ENCODE peak calls at places on chromosome 16, in seven cellular contexts. One of them, this sample, is unnamed.

GRCh38 chr16:31880322-31880979 is 6.8 kb downstream of the ZNF267 start:
- DNase-seq in left kidney: no peak
- DNase-seq in glutamatergic neuron: no peak
- DNase-seq in ELR: peak; percentile 78
- DNase-seq in EL: peak; percentile 74
- DNase-seq in GM12865: peak; percentile 64
- DNase-seq in A549: no peak
- DNase-seq in this sample: no peak

GRCh38 chr16:4301177-4301576 is 14.7 kb upstream of the GLIS2 start:
- DNase-seq in ELR: no peak
- DNase-seq in EL: no peak
- DNase-seq in A549: no peak
- DNase-seq in glutamatergic neuron: no peak
- DNase-seq in left kidney: no peak
- DNase-seq in GM12865: no peak
- DNase-seq in this sample: no peak

GRCh38 chr16:81491522-81492188 is 47.0 kb downstream of the CMIP start:
- DNase-seq in glutamatergic neuron: no peak
- DNase-seq in ELR: peak; percentile 54
- DNase-seq in EL: peak; percentile 59
- DNase-seq in left kidney: no peak
- DNase-seq in A549: no peak
- DNase-seq in GM12865: no peak
- DNase-seq in this sample: no peak

GRCh38 chr16:711548-712320 is 3.2 kb upstream of the METRN start:
- DNase-seq in ELR: peak; percentile 77
- DNase-seq in left kidney: peak; percentile 85
- DNase-seq in glutamatergic neuron: peak; percentile 93
- DNase-seq in GM12865: peak; percentile 82
- DNase-seq in EL: peak; percentile 66
- DNase-seq in A549: no peak
- DNase-seq in this sample: no peak

GRCh38 chr16:54748611-54749190 is 182.0 kb upstream of the IRX5 start:
- DNase-seq in ELR: no peak
- DNase-seq in EL: no peak
- DNase-seq in left kidney: peak; percentile 12
- DNase-seq in GM12865: no peak
- DNase-seq in A549: no peak
- DNase-seq in glutamatergic neuron: no peak
- DNase-seq in this sample: no peak

GRCh38 chr16:56637814-56638750 is at the start of gene MT1A:
- DNase-seq in GM12865: no peak
- DNase-seq in EL: peak; percentile 59
- DNase-seq in glutamatergic neuron: peak; percentile 66
- DNase-seq in A549: peak; percentile 23
- DNase-seq in ELR: peak; percentile 45
- DNase-seq in left kidney: peak; percentile 72
- DNase-seq in this sample: no peak

GRCh38 chr16:57823836-57824235 is 21.5 kb upstream of the KIFC3 start:
- DNase-seq in left kidney: no peak
- DNase-seq in A549: no peak
- DNase-seq in GM12865: no peak
- DNase-seq in glutamatergic neuron: no peak
- DNase-seq in ELR: no peak
- DNase-seq in EL: no peak
- DNase-seq in this sample: no peak

GRCh38 chr16:66474750-66475199 is 47.7 kb downstream of the BEAN1 start:
- DNase-seq in ELR: no peak
- DNase-seq in A549: no peak
- DNase-seq in left kidney: peak; percentile 31
- DNase-seq in glutamatergic neuron: no peak
- DNase-seq in GM12865: peak; percentile 61
- DNase-seq in EL: no peak
- DNase-seq in this sample: peak; percentile 77

GRCh38 chr16:49632111-49632797 is 223.7 kb downstream of the ZNF423 start:
- DNase-seq in ELR: no peak
- DNase-seq in EL: no peak
- DNase-seq in left kidney: no peak
- DNase-seq in glutamatergic neuron: no peak
- DNase-seq in A549: no peak
- DNase-seq in GM12865: peak; percentile 18
- DNase-seq in this sample: no peak

GRCh38 chr16:75385507-75386152 is 47.7 kb downstream of the CFDP1 start:
- DNase-seq in EL: peak; percentile 82
- DNase-seq in left kidney: peak; percentile 81
- DNase-seq in A549: peak; percentile 21
- DNase-seq in glutamatergic neuron: no peak
- DNase-seq in ELR: peak; percentile 88
- DNase-seq in GM12865: peak; percentile 81
- DNase-seq in this sample: no peak

GRCh38 chr16:88782454-88783390 is 2.3 kb downstream of the PIEZO1 start:
- DNase-seq in EL: peak; percentile 90
- DNase-seq in A549: no peak
- DNase-seq in GM12865: peak; percentile 53
- DNase-seq in ELR: peak; percentile 91
- DNase-seq in glutamatergic neuron: peak; percentile 12
- DNase-seq in left kidney: no peak
- DNase-seq in this sample: no peak

GRCh38 chr16:30110661-30111060 is 2.7 kb downstream of the GDPD3 start:
- DNase-seq in ELR: no peak
- DNase-seq in GM12865: no peak
- DNase-seq in A549: no peak
- DNase-seq in left kidney: no peak
- DNase-seq in EL: peak; percentile 27
- DNase-seq in glutamatergic neuron: no peak
- DNase-seq in this sample: no peak

GRCh38 chr16:50441758-50442157 is 73.0 kb upstream of the BRD7 start:
- DNase-seq in left kidney: no peak
- DNase-seq in glutamatergic neuron: no peak
- DNase-seq in EL: no peak
- DNase-seq in A549: no peak
- DNase-seq in ELR: no peak
- DNase-seq in GM12865: no peak
- DNase-seq in this sample: no peak

GRCh38 chr16:52407778-52408177 is 139.2 kb downstream of the TOX3 start:
- DNase-seq in glutamatergic neuron: no peak
- DNase-seq in GM12865: no peak
- DNase-seq in left kidney: no peak
- DNase-seq in ELR: no peak
- DNase-seq in A549: no peak
- DNase-seq in EL: no peak
- DNase-seq in this sample: no peak

GRCh38 chr16:19223235-19223847 is 55.3 kb downstream of the SYT17 start:
- DNase-seq in ELR: peak; percentile 42
- DNase-seq in A549: no peak
- DNase-seq in glutamatergic neuron: peak; percentile 76
- DNase-seq in left kidney: peak; percentile 20
- DNase-seq in EL: peak; percentile 28
- DNase-seq in GM12865: peak; percentile 51
- DNase-seq in this sample: no peak

GRCh38 chr16:85177448-85177846 is 65.2 kb upstream of the CIBAR2 start:
- DNase-seq in GM12865: no peak
- DNase-seq in ELR: no peak
- DNase-seq in left kidney: no peak
- DNase-seq in glutamatergic neuron: no peak
- DNase-seq in EL: no peak
- DNase-seq in A549: no peak
- DNase-seq in this sample: no peak

GRCh38 chr16:22816475-22816874 is 2.5 kb downstream of the HS3ST2 start:
- DNase-seq in left kidney: no peak
- DNase-seq in glutamatergic neuron: no peak
- DNase-seq in ELR: peak; percentile 8
- DNase-seq in EL: no peak
- DNase-seq in GM12865: no peak
- DNase-seq in A549: peak; percentile 15
- DNase-seq in this sample: no peak

GRCh38 chr16:79571065-79571697 is 29.4 kb downstream of the MAF start:
- DNase-seq in left kidney: no peak
- DNase-seq in ELR: no peak
- DNase-seq in GM12865: no peak
- DNase-seq in glutamatergic neuron: no peak
- DNase-seq in EL: no peak
- DNase-seq in A549: no peak
- DNase-seq in this sample: no peak

GRCh38 chr16:55437627-55438026 is 41.4 kb upstream of the MMP2 start:
- DNase-seq in glutamatergic neuron: no peak
- DNase-seq in ELR: peak; percentile 39
- DNase-seq in left kidney: no peak
- DNase-seq in EL: peak; percentile 4
- DNase-seq in A549: no peak
- DNase-seq in GM12865: no peak
- DNase-seq in this sample: peak; percentile 81

GRCh38 chr16:81493755-81494433 is 49.3 kb downstream of the CMIP start:
- DNase-seq in EL: peak; percentile 76
- DNase-seq in GM12865: no peak
- DNase-seq in glutamatergic neuron: no peak
- DNase-seq in ELR: peak; percentile 91
- DNase-seq in left kidney: peak; percentile 87
- DNase-seq in A549: peak; percentile 83
- DNase-seq in this sample: no peak

GRCh38 chr16:4293822-4294457 is 21.1 kb upstream of the TFAP4 start:
- DNase-seq in left kidney: peak; percentile 97
- DNase-seq in ELR: peak; percentile 63
- DNase-seq in A549: peak; percentile 50
- DNase-seq in EL: peak; percentile 61
- DNase-seq in glutamatergic neuron: peak; percentile 76
- DNase-seq in GM12865: no peak
- DNase-seq in this sample: no peak

GRCh38 chr16:68760671-68761275 is 23.7 kb downstream of the CDH1 start:
- DNase-seq in A549: peak; percentile 48
- DNase-seq in EL: peak; percentile 75
- DNase-seq in glutamatergic neuron: no peak
- DNase-seq in left kidney: no peak
- DNase-seq in GM12865: peak; percentile 97
- DNase-seq in ELR: peak; percentile 74
- DNase-seq in this sample: no peak

GRCh38 chr16:3457434-3458252 is 14.2 kb downstream of the NAA60 start:
- DNase-seq in GM12865: peak; percentile 96
- DNase-seq in glutamatergic neuron: peak; percentile 95
- DNase-seq in A549: peak; percentile 98
- DNase-seq in ELR: peak; percentile 89
- DNase-seq in EL: peak; percentile 87
- DNase-seq in left kidney: peak; percentile 98
- DNase-seq in this sample: peak; percentile 87

GRCh38 chr16:46828292-46828691 is 2.7 kb downstream of the C16orf87 start:
- DNase-seq in GM12865: peak; percentile 52
- DNase-seq in glutamatergic neuron: no peak
- DNase-seq in ELR: no peak
- DNase-seq in EL: no peak
- DNase-seq in left kidney: no peak
- DNase-seq in A549: no peak
- DNase-seq in this sample: no peak

GRCh38 chr16:25690563-25691143 is 1.1 kb upstream of the HS3ST4 start:
- DNase-seq in left kidney: no peak
- DNase-seq in glutamatergic neuron: no peak
- DNase-seq in GM12865: no peak
- DNase-seq in A549: no peak
- DNase-seq in ELR: no peak
- DNase-seq in EL: no peak
- DNase-seq in this sample: no peak

GRCh38 chr16:85491798-85492616 is 121.1 kb upstream of the GSE1 start:
- DNase-seq in left kidney: peak; percentile 62
- DNase-seq in glutamatergic neuron: no peak
- DNase-seq in ELR: no peak
- DNase-seq in GM12865: no peak
- DNase-seq in A549: no peak
- DNase-seq in EL: no peak
- DNase-seq in this sample: no peak

GRCh38 chr16:77359065-77359502 is 75.8 kb downstream of the ADAMTS18 start:
- DNase-seq in left kidney: peak; percentile 40
- DNase-seq in glutamatergic neuron: no peak
- DNase-seq in A549: peak; percentile 64
- DNase-seq in GM12865: no peak
- DNase-seq in EL: peak; percentile 9
- DNase-seq in ELR: peak; percentile 2
- DNase-seq in this sample: no peak

GRCh38 chr16:68722119-68723024 is 14.7 kb upstream of the CDH1 start:
- DNase-seq in A549: no peak
- DNase-seq in GM12865: no peak
- DNase-seq in glutamatergic neuron: no peak
- DNase-seq in left kidney: no peak
- DNase-seq in ELR: no peak
- DNase-seq in EL: no peak
- DNase-seq in this sample: no peak

GRCh38 chr16:19366384-19366783 is 51.3 kb upstream of the TMC5 start:
- DNase-seq in EL: peak; percentile 23
- DNase-seq in ELR: no peak
- DNase-seq in A549: no peak
- DNase-seq in glutamatergic neuron: no peak
- DNase-seq in left kidney: no peak
- DNase-seq in GM12865: no peak
- DNase-seq in this sample: no peak

GRCh38 chr16:3838600-3839401 is 41.7 kb downstream of the CREBBP start:
- DNase-seq in GM12865: no peak
- DNase-seq in A549: no peak
- DNase-seq in glutamatergic neuron: no peak
- DNase-seq in EL: peak; percentile 34
- DNase-seq in ELR: no peak
- DNase-seq in left kidney: no peak
- DNase-seq in this sample: no peak

GRCh38 chr16:78896280-78896679 is 704.3 kb downstream of the MAF start:
- DNase-seq in glutamatergic neuron: no peak
- DNase-seq in ELR: no peak
- DNase-seq in A549: no peak
- DNase-seq in GM12865: no peak
- DNase-seq in EL: no peak
- DNase-seq in left kidney: no peak
- DNase-seq in this sample: no peak

GRCh38 chr16:66360624-66361324 is 5.7 kb upstream of the CDH5 start:
- DNase-seq in A549: no peak
- DNase-seq in glutamatergic neuron: no peak
- DNase-seq in left kidney: peak; percentile 24
- DNase-seq in GM12865: no peak
- DNase-seq in EL: no peak
- DNase-seq in ELR: no peak
- DNase-seq in this sample: peak; percentile 48

GRCh38 chr16:10114411-10114810 is 67.8 kb downstream of the GRIN2A start:
- DNase-seq in GM12865: no peak
- DNase-seq in ELR: peak; percentile 35
- DNase-seq in glutamatergic neuron: no peak
- DNase-seq in A549: no peak
- DNase-seq in EL: peak; percentile 80
- DNase-seq in left kidney: peak; percentile 11
- DNase-seq in this sample: no peak

GRCh38 chr16:68387301-68387700 is 61.0 kb downstream of the SMPD3 start:
- DNase-seq in A549: no peak
- DNase-seq in left kidney: no peak
- DNase-seq in EL: no peak
- DNase-seq in GM12865: no peak
- DNase-seq in glutamatergic neuron: no peak
- DNase-seq in ELR: no peak
- DNase-seq in this sample: no peak